ENCODE peak calls at places on chromosomes 5 and 9, in ten cellular contexts. M, B, R, D, X, W, Z, F, L and V are unnamed samples.

GRCh38 chr5:95881833-95882232 is 59.3 kb upstream of the GLRX start:
- DNase-seq in M (no peak), B (no peak), R (no peak), D (no peak), X (no peak), W (no peak), Z (no peak), F (no peak), L (no peak), V (no peak)

GRCh38 chr5:4700082-4700481 is 440.0 kb upstream of the ADAMTS16 start:
- DNase-seq in M (no peak), B (peak), R (peak), D (peak), X (peak), W (no peak), Z (peak), F (peak), L (peak), V (peak)

GRCh38 chr9:69645488-69645887 is 26.7 kb downstream of the APBA1 start:
- DNase-seq in M (peak), B (no peak), R (peak), D (peak), X (no peak), W (no peak), Z (peak), F (no peak), L (peak), V (no peak)

GRCh38 chr5:145858929-145859328 is 13.9 kb downstream of the GRXCR2 start:
- DNase-seq in M (no peak), B (no peak), R (no peak), D (no peak), X (no peak), W (no peak), Z (no peak), F (no peak), L (no peak), V (no peak)

GRCh38 chr5:39198080-39198479 is 21.3 kb downstream of the FYB1 start:
- DNase-seq in M (no peak), B (no peak), R (no peak), D (no peak), X (no peak), W (no peak), Z (no peak), F (no peak), L (no peak), V (no peak)

GRCh38 chr9:131813116-131813515 is 73.2 kb upstream of the RAPGEF1 start:
- DNase-seq in M (no peak), B (peak), R (no peak), D (no peak), X (no peak), W (no peak), Z (no peak), F (no peak), L (no peak), V (no peak)

GRCh38 chr9:91960367-91960766 is 10.3 kb upstream of the ROR2 start:
- DNase-seq in M (no peak), B (no peak), R (no peak), D (no peak), X (no peak), W (no peak), Z (no peak), F (no peak), L (no peak), V (no peak)

GRCh38 chr9:19409406-19410194 is 791 bp downstream of the ACER2 start:
- DNase-seq in M (peak), B (peak), R (no peak), D (no peak), X (peak), W (peak), Z (no peak), F (peak), L (peak), V (no peak)

GRCh38 chr5:73596705-73597328 is 29.2 kb upstream of the ARHGEF28 start:
- DNase-seq in M (peak), B (peak), R (no peak), D (no peak), X (peak), W (no peak), Z (no peak), F (no peak), L (no peak), V (no peak)

GRCh38 chr9:75907329-75907728 is 16.9 kb downstream of the PCSK5 start:
- DNase-seq in M (no peak), B (peak), R (no peak), D (no peak), X (no peak), W (no peak), Z (no peak), F (no peak), L (no peak), V (no peak)

GRCh38 chr9:16406536-16407225 is 463.8 kb downstream of the BNC2 start:
- DNase-seq in M (no peak), B (no peak), R (no peak), D (no peak), X (no peak), W (no peak), Z (no peak), F (no peak), L (no peak), V (no peak)

GRCh38 chr9:21434202-21435014 is 5.8 kb upstream of the IFNA1 start:
- DNase-seq in M (peak), B (peak), R (no peak), D (no peak), X (peak), W (no peak), Z (no peak), F (no peak), L (no peak), V (no peak)

GRCh38 chr5:169695025-169695625 is 58.0 kb downstream of the DOCK2 start:
- DNase-seq in M (no peak), B (peak), R (no peak), D (no peak), X (no peak), W (no peak), Z (no peak), F (no peak), L (no peak), V (no peak)

GRCh38 chr9:70618784-70619183 is 204.3 kb upstream of the KLF9 start:
- DNase-seq in M (no peak), B (peak), R (no peak), D (no peak), X (no peak), W (no peak), Z (no peak), F (peak), L (peak), V (no peak)

GRCh38 chr9:88476491-88477271 is 58.3 kb upstream of the NXNL2 start:
- DNase-seq in M (no peak), B (peak), R (no peak), D (no peak), X (no peak), W (no peak), Z (no peak), F (no peak), L (no peak), V (peak)

GRCh38 chr5:160356550-160357347 is 13.7 kb downstream of the C1QTNF2 start:
- DNase-seq in M (no peak), B (no peak), R (no peak), D (no peak), X (no peak), W (no peak), Z (no peak), F (no peak), L (no peak), V (no peak)

GRCh38 chr5:5317976-5318375 is 104.5 kb upstream of the ICE1 start:
- DNase-seq in M (no peak), B (no peak), R (no peak), D (no peak), X (no peak), W (no peak), Z (no peak), F (no peak), L (no peak), V (no peak)

GRCh38 chr5:171336486-171337206 is 27.6 kb downstream of the TLX3 start:
- DNase-seq in M (no peak), B (peak), R (no peak), D (no peak), X (peak), W (peak), Z (no peak), F (no peak), L (no peak), V (peak)

GRCh38 chr5:60399507-60399906 is 300.5 kb downstream of the DEPDC1B start:
- DNase-seq in M (no peak), B (no peak), R (no peak), D (no peak), X (no peak), W (no peak), Z (no peak), F (no peak), L (no peak), V (no peak)

GRCh38 chr5:95843733-95844223 is 21.3 kb upstream of the GLRX start:
- DNase-seq in M (peak), B (peak), R (no peak), D (no peak), X (no peak), W (no peak), Z (peak), F (no peak), L (no peak), V (no peak)

GRCh38 chr5:643351-643801 is 31.2 kb downstream of the CEP72 start:
- DNase-seq in M (no peak), B (no peak), R (no peak), D (no peak), X (no peak), W (peak), Z (peak), F (no peak), L (peak), V (no peak)

GRCh38 chr5:78540335-78541057 is 108.1 kb downstream of the LHFPL2 start:
- DNase-seq in M (no peak), B (no peak), R (no peak), D (no peak), X (no peak), W (no peak), Z (no peak), F (no peak), L (no peak), V (no peak)

GRCh38 chr5:142199388-142199787 is 90.8 kb downstream of the NDFIP1 start:
- DNase-seq in M (no peak), B (no peak), R (no peak), D (no peak), X (no peak), W (no peak), Z (no peak), F (no peak), L (no peak), V (no peak)

GRCh38 chr9:69097053-69097452 is 61.5 kb downstream of the FXN start:
- DNase-seq in M (no peak), B (peak), R (no peak), D (no peak), X (no peak), W (no peak), Z (no peak), F (no peak), L (no peak), V (peak)

GRCh38 chr9:37575511-37575914 is 667 bp downstream of the FBXO10 start:
- DNase-seq in M (no peak), B (no peak), R (no peak), D (no peak), X (no peak), W (no peak), Z (no peak), F (no peak), L (no peak), V (no peak)

GRCh38 chr9:133558191-133559126 is 24.0 kb downstream of the ADAMTSL2 start:
- DNase-seq in M (no peak), B (peak), R (no peak), D (no peak), X (peak), W (no peak), Z (no peak), F (peak), L (no peak), V (no peak)

GRCh38 chr5:133400831-133401351 is 211.4 kb downstream of the FSTL4 start:
- DNase-seq in M (no peak), B (no peak), R (no peak), D (peak), X (no peak), W (peak), Z (no peak), F (no peak), L (no peak), V (no peak)

GRCh38 chr9:88747768-88748167 is 212.8 kb downstream of the NXNL2 start:
- DNase-seq in M (peak), B (peak), R (no peak), D (no peak), X (peak), W (peak), Z (no peak), F (peak), L (peak), V (no peak)

GRCh38 chr9:81529556-81530193 is 159.7 kb downstream of the TLE1 start:
- DNase-seq in M (no peak), B (peak), R (no peak), D (no peak), X (no peak), W (no peak), Z (no peak), F (no peak), L (no peak), V (peak)

GRCh38 chr5:173282916-173283315 is 45.3 kb downstream of the STC2 start:
- DNase-seq in M (no peak), B (no peak), R (no peak), D (no peak), X (no peak), W (no peak), Z (no peak), F (no peak), L (no peak), V (no peak)

GRCh38 chr5:96931605-96932004 is 4.3 kb upstream of the LNPEP start:
- DNase-seq in M (no peak), B (no peak), R (no peak), D (no peak), X (no peak), W (no peak), Z (no peak), F (no peak), L (no peak), V (no peak)

GRCh38 chr5:91133183-91133582 is 249.9 kb downstream of the ARRDC3 start:
- DNase-seq in M (no peak), B (no peak), R (no peak), D (no peak), X (no peak), W (no peak), Z (no peak), F (no peak), L (no peak), V (no peak)

GRCh38 chr5:143318270-143318669 is 85.2 kb downstream of the NR3C1 start:
- DNase-seq in M (no peak), B (no peak), R (no peak), D (no peak), X (no peak), W (no peak), Z (no peak), F (no peak), L (no peak), V (no peak)

GRCh38 chr5:108728566-108729305 is 19.0 kb upstream of the FER start:
- DNase-seq in M (peak), B (no peak), R (no peak), D (peak), X (no peak), W (no peak), Z (no peak), F (no peak), L (no peak), V (no peak)

GRCh38 chr5:165622864-165623536 is 2117.6 kb downstream of the MAT2B start:
- DNase-seq in M (no peak), B (no peak), R (no peak), D (no peak), X (no peak), W (no peak), Z (no peak), F (no peak), L (no peak), V (no peak)
- H3K4me3 ChIP-seq in M (no peak), B (no peak), R (no peak), D (no peak), X (no peak), W (no peak), Z (peak), F (no peak), L (no peak), V (no peak)

GRCh38 chr9:7174884-7175283 is 417.1 kb downstream of the KDM4C start:
- DNase-seq in M (no peak), B (no peak), R (no peak), D (no peak), X (peak), W (no peak), Z (no peak), F (no peak), L (no peak), V (no peak)
- TF ChIP-seq CTCF in M (no peak), B (no peak), R (no peak), D (no peak), X (peak), W (no peak), Z (no peak), F (no peak), L (no peak), V (peak)

DNA sequence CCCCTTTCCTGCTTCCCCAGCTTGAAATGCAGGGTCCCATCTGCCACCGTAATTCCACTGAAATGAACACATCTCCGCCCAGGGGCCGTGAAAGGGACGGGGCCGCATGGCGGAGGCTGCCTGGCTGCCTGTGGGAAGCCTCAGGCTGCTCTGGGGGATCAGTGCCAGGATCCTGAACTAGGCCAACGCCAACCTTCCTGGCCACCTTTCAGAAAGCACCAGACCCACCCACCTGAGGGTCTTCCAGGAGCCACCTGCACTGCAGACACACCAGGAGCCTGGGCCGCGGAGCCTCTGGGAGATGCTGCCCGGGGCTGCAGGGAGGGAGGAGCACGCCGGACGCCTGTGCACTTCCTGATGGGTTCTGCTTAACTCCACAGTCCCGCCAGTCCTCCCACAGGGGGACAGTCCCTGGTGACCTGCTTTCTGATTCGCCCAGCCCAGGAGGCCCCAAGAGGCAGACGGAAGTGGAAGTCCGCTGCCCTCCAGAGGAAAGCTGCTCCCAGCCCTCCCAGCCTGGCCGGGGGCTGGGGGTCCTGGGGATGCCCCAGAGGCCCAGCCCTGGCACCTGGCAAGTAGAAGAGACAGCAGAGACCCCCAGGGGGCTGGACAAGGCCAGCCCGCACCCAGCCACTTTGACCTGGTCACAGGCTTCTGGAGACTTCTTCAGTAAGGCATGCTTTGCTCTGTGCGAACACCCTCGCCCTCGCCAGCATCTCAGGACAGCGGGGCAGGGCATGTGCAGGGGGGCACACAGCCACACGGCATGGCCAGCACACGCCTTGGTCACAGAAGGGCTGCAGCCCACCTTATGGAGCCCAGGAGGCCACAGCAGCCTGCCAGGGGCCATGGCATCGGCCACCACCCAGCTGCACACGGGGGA is at the start of gene CARD9:
- DNase-seq in M (no peak), B (no peak), R (peak), D (peak), X (no peak), W (peak), Z (peak), F (peak), L (no peak), V (no peak)
- H3K4me3 ChIP-seq in M (peak), B (no peak), R (peak), D (no peak), X (no peak), W (peak), Z (peak), F (peak), L (peak), V (no peak)

GRCh38 chr5:135059000-135059923 is 25.2 kb upstream of the PITX1 start:
- DNase-seq in M (no peak), B (no peak), R (no peak), D (no peak), X (no peak), W (peak), Z (no peak), F (no peak), L (peak), V (no peak)
- TF ChIP-seq CTCF in M (no peak), B (no peak), R (no peak), D (no peak), X (no peak), W (no peak), Z (no peak), F (no peak), L (no peak), V (no peak)

DNA sequence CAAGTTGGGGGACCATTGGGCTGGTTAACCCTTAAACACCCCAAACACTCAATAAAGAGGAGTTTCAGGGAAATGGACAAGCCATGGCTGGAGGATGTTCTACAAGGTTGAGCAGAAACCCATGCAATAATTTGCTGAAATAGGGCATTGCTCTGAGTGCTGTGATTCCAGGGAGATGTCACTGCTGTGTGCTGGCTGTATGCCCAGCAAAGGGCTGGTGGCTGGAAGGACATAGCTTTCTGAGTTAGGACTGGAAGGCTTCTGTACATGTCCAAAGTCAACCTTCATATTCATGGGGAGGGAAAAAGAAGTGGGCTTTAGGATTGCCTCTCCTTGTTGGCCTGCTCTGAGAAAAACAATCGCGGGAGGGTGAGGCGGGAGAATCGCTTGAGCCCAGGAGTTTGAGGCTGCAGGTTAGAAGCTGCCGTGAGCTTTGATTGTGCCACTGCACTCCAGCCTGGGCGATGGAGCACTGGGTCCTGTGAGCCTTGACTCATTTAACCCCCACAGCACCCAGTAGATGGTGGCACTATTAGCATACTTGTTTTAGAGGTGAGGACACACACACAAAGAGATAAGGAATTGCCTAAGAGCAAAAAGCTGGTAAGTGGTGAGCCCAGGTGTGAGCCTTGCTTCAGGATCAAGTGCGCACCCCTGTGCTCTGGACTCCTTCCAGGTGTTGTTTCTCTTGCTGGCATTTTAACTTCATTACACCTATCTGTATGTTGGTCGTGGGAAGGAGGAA is 20.4 kb downstream of the IL12B start:
- DNase-seq in M (no peak), B (no peak), R (no peak), D (no peak), X (no peak), W (no peak), Z (no peak), F (peak), L (no peak), V (no peak)
- H3K4me3 ChIP-seq in M (peak), B (no peak), R (no peak), D (no peak), X (no peak), W (no peak), Z (peak), F (no peak), L (no peak), V (peak)

GRCh38 chr5:139368613-139369012 is 14.5 kb downstream of the SLC23A1 start:
- DNase-seq in M (no peak), B (no peak), R (no peak), D (no peak), X (peak), W (no peak), Z (no peak), F (no peak), L (no peak), V (no peak)
- TF ChIP-seq CTCF in M (no peak), B (peak), R (no peak), D (no peak), X (peak), W (no peak), Z (no peak), F (no peak), L (no peak), V (no peak)